ENCODE peak calls at places on chromosomes 13 and 19, in eight cellular contexts. W, X, K, F, J, Y, Z and N are unnamed samples.

GRCh38 chr13:75541287-75541686 is 3.6 kb upstream of the COMMD6 start:
- DNase-seq in W (no peak), K (no peak), Z (no peak), F (no peak), X (no peak), Y (no peak), J (no peak), N (no peak)

GRCh38 chr19:17996826-17997316 is 11.1 kb upstream of the ARRDC2 start:
- DNase-seq in X (peak; percentile 91), Y (peak; percentile 97), Z (peak; percentile 78), J (peak; percentile 85), K (peak; percentile 37), F (no peak), W (peak; percentile 37), N (no peak)

GRCh38 chr19:17520865-17521264 is 9.4 kb downstream of the PGLS start:
- DNase-seq in W (no peak), F (no peak), Y (no peak), Z (no peak), X (no peak), K (no peak), J (no peak), N (no peak)

GRCh38 chr13:48266967-48267639 is 34.1 kb downstream of the ITM2B start:
- DNase-seq in F (no peak), Z (peak; percentile 24), Y (no peak), X (no peak), K (no peak), W (no peak), J (no peak), N (no peak)

GRCh38 chr13:40453666-40454030 is 212.8 kb downstream of the FOXO1 start:
- DNase-seq in W (no peak), J (no peak), Z (no peak), Y (no peak), K (no peak), X (no peak), F (no peak), N (no peak)

GRCh38 chr19:10762656-10763055 is 44.8 kb downstream of the DNM2 start:
- DNase-seq in Y (no peak), J (peak; percentile 32), Z (no peak), F (no peak), K (no peak), W (no peak), X (no peak), N (no peak)

GRCh38 chr13:27638521-27638920 is 16.8 kb downstream of the POLR1D start:
- DNase-seq in Z (no peak), F (no peak), J (no peak), K (no peak), W (no peak), X (peak; percentile 46), Y (no peak), N (no peak)

GRCh38 chr13:80339841-80340642 is 884 bp downstream of the SPRY2 start:
- DNase-seq in W (no peak), X (peak; percentile 21), K (no peak), J (no peak), Z (peak; percentile 50), Y (peak; percentile 92), F (no peak), N (no peak)

GRCh38 chr19:48793271-48793670 is 17.6 kb downstream of the BCAT2 start:
- DNase-seq in Y (no peak), X (no peak), J (no peak), W (no peak), Z (no peak), F (no peak), K (no peak), N (no peak)

GRCh38 chr19:55383789-55384575 is at the start of gene TMEM238:
- DNase-seq in Z (peak; percentile 70), W (no peak), Y (peak; percentile 92), K (peak; percentile 65), X (peak; percentile 74), J (peak; percentile 27), F (no peak), N (no peak)